ENCODE peak calls at places on chromosomes 6 and 20, in six cellular contexts. K is stimulated activated CD4-positive, alpha-beta T cell treated with anti-CD3 and anti-CD28 coated beads, Interleukin-15, amount 100 ng/mL, for 1 hour; H is thoracic aorta; E is NCI-H524; V is NCI-H2171 treated with DMSO at 0.1 percent for 48 hours; N is activated CD8-positive, alpha-beta memory T cell treated with anti-CD3 and anti-CD28 coated beads, Interleukin-2, amount 50 U/mL, for 4 hours. P is an unnamed sample.

GRCh38 chr6:21985904-21986303 is 310.9 kb downstream of the PRL start:
- DNase-seq in K (no peak), H (no peak), E (no peak), V (no peak), N (no peak), P (no peak)

GRCh38 chr20:49573900-49574416 is 6.0 kb upstream of the PTGIS start:
- DNase-seq in K (no peak), H (no peak), E (no peak), V (no peak), N (no peak), P (no peak)

GRCh38 chr6:150741633-150742200 is 123.8 kb upstream of the MTHFD1L start:
- DNase-seq in K (no peak), H (no peak), E (peak), V (no peak), N (no peak), P (no peak)

GRCh38 chr20:58213716-58214115 is 14.7 kb downstream of the ANKRD60 start:
- DNase-seq in K (no peak), H (no peak), E (no peak), V (no peak), N (no peak), P (no peak)

GRCh38 chr6:134080171-134080795 is 27.9 kb upstream of the SLC2A12 start:
- DNase-seq in K (no peak), H (no peak), E (no peak), V (peak), N (no peak), P (no peak)

GRCh38 chr6:135701426-135701825 is 150.1 kb upstream of the PDE7B start:
- DNase-seq in K (no peak), H (no peak), E (no peak), V (no peak), N (no peak), P (no peak)

GRCh38 chr6:37169458-37170272 is at the start of gene PIM1:
- DNase-seq in K (peak), H (peak), E (peak), V (peak), N (peak), P (peak)

GRCh38 chr20:31542201-31542842 is 28.1 kb downstream of the HM13 start:
- DNase-seq in K (no peak), H (no peak), E (no peak), V (no peak), N (no peak), P (no peak)

GRCh38 chr20:1338096-1338495 is 9.2 kb upstream of the SDCBP2 start:
- DNase-seq in K (no peak), H (no peak), E (no peak), V (no peak), N (no peak), P (no peak)

GRCh38 chr6:223763-224162 is 68.5 kb upstream of the DUSP22 start:
- DNase-seq in K (no peak), H (no peak), E (no peak), V (no peak), N (no peak), P (no peak)

GRCh38 chr20:34717230-34718095 is 13.3 kb downstream of the TP53INP2 start:
- DNase-seq in K (no peak), H (no peak), E (no peak), V (no peak), N (no peak), P (no peak)

GRCh38 chr20:47809561-47809960 is 24.3 kb upstream of the SULF2 start:
- DNase-seq in K (no peak), H (no peak), E (no peak), V (no peak), N (no peak), P (no peak)

GRCh38 chr6:4403828-4404227 is 268.5 kb upstream of the ECI2 start:
- DNase-seq in K (no peak), H (no peak), E (no peak), V (no peak), N (no peak), P (no peak)

GRCh38 chr6:143333081-143333480 is 117.4 kb downstream of the ADAT2 start:
- DNase-seq in K (no peak), H (no peak), E (no peak), V (no peak), N (no peak), P (no peak)

GRCh38 chr6:111604259-111605099 is 1.2 kb downstream of the TRAF3IP2 start:
- DNase-seq in K (no peak), H (peak), E (no peak), V (no peak), N (no peak), P (no peak)

GRCh38 chr6:88167625-88167937 is 1.4 kb upstream of the CNR1 start:
- DNase-seq in K (no peak), H (no peak), E (no peak), V (no peak), N (no peak), P (no peak)

GRCh38 chr6:30781697-30782424 is 37.5 kb upstream of the IER3 start:
- DNase-seq in K (no peak), H (peak), E (peak), V (peak), N (peak), P (peak)

GRCh38 chr20:53660947-53661381 is 67.3 kb upstream of the ZNF217 start:
- DNase-seq in K (no peak), H (no peak), E (no peak), V (no peak), N (peak), P (no peak)

GRCh38 chr6:83430606-83431544 is at the start of gene ME1:
- DNase-seq in K (peak), H (peak), E (no peak), V (peak), N (peak), P (no peak)

GRCh38 chr20:50146732-50147662 is 6.5 kb downstream of the PEDS1 start:
- DNase-seq in K (peak), H (no peak), E (no peak), V (no peak), N (peak), P (no peak)

GRCh38 chr20:62770111-62770910 is 26.0 kb upstream of the MRGBP start:
- DNase-seq in K (no peak), H (no peak), E (no peak), V (peak), N (no peak), P (no peak)

GRCh38 chr6:57085441-57085840 is 4.5 kb upstream of the ZNF451 start:
- DNase-seq in K (no peak), H (no peak), E (no peak), V (no peak), N (no peak), P (no peak)

GRCh38 chr20:39259010-39259803 is 297.1 kb downstream of the DHX35 start:
- DNase-seq in K (no peak), H (no peak), E (peak), V (no peak), N (no peak), P (no peak)

GRCh38 chr6:106530026-106530425 is 99.3 kb downstream of the RTN4IP1 start:
- DNase-seq in K (no peak), H (no peak), E (no peak), V (no peak), N (no peak), P (no peak)

GRCh38 chr6:165843568-165844113 is 180.6 kb upstream of the PDE10A start:
- DNase-seq in K (no peak), H (no peak), E (no peak), V (no peak), N (no peak), P (no peak)

GRCh38 chr6:132952998-132953397 is 138.6 kb downstream of the RPS12 start:
- DNase-seq in K (no peak), H (no peak), E (no peak), V (peak), N (no peak), P (no peak)

GRCh38 chr20:46204594-46205205 is 86.6 kb downstream of the CD40 start:
- DNase-seq in K (no peak), H (no peak), E (peak), V (peak), N (no peak), P (no peak)

GRCh38 chr6:109795994-109796555 is 105.0 kb downstream of the FIG4 start:
- DNase-seq in K (no peak), H (no peak), E (no peak), V (no peak), N (no peak), P (no peak)

GRCh38 chr6:142925575-142926110 is 19.3 kb downstream of the HIVEP2 start:
- DNase-seq in K (no peak), H (no peak), E (no peak), V (no peak), N (no peak), P (no peak)

GRCh38 chr20:10897341-10897740 is 223.5 kb upstream of the JAG1 start:
- DNase-seq in K (no peak), H (no peak), E (no peak), V (no peak), N (no peak), P (no peak)

GRCh38 chr20:48965189-48965910 is 43.8 kb downstream of the ARFGEF2 start:
- DNase-seq in K (no peak), H (no peak), E (no peak), V (no peak), N (no peak), P (no peak)

GRCh38 chr6:8825726-8826125 is 390.4 kb upstream of the SLC35B3 start:
- DNase-seq in K (no peak), H (no peak), E (no peak), V (no peak), N (no peak), P (no peak)

GRCh38 chr6:157148391-157149323 is 174.7 kb downstream of the TMEM242 start:
- DNase-seq in K (no peak), H (peak), E (no peak), V (peak), N (no peak), P (no peak)

GRCh38 chr6:5132741-5133140 is 47.6 kb downstream of the PPP1R3G start:
- DNase-seq in K (no peak), H (peak), E (no peak), V (no peak), N (no peak), P (no peak)

GRCh38 chr6:101397199-101397598 is 3.7 kb downstream of the GRIK2 start:
- DNase-seq in K (no peak), H (no peak), E (peak), V (peak), N (no peak), P (peak)

GRCh38 chr6:17042422-17043147 is 59.3 kb upstream of the STMND1 start:
- DNase-seq in K (no peak), H (no peak), E (no peak), V (no peak), N (no peak), P (no peak)

P was measured in cerebellar nuclear complex.